ENCODE peak calls at places on chromosomes 16 and 17, in ten cellular contexts. E is AG04450, H is mucosa of descending colon, K is BJ, Z is OCI-LY7, T is HL-60, O is ascending aorta, Y is uterus, X is omental fat pad, F is GM23338. L is an unnamed sample.

GRCh38 chr17:42101513-42102292 is 3.4 kb upstream of the ZNF385C start:
- DNase-seq in E (peak; percentile 13), H (peak; percentile 63), K (no peak), Z (peak; percentile 68), T (peak; percentile 70), O (peak; percentile 87), Y (peak; percentile 59), X (peak; percentile 86), F (peak; percentile 88), L (no peak)

GRCh38 chr17:48262982-48263586 is 155.5 kb downstream of the SNX11 start:
- DNase-seq in E (no peak), H (no peak), K (no peak), Z (peak; percentile 33), T (no peak), O (no peak), Y (no peak), X (no peak), F (no peak), L (no peak)

GRCh38 chr16:31876955-31877828 is 3.6 kb downstream of the ZNF267 start:
- DNase-seq in E (peak; percentile 72), H (no peak), K (peak; percentile 66), Z (no peak), T (no peak), O (no peak), Y (no peak), X (no peak), F (no peak), L (no peak)

GRCh38 chr16:70520612-70521297 is 2.6 kb downstream of the COG4 start:
- DNase-seq in E (no peak), H (no peak), K (no peak), Z (no peak), T (peak; percentile 43), O (no peak), Y (no peak), X (no peak), F (no peak), L (no peak)

GRCh38 chr17:68456529-68457167 is 648 bp downstream of the WIPI1 start:
- DNase-seq in E (peak; percentile 77), H (peak; percentile 89), K (peak; percentile 43), Z (no peak), T (peak; percentile 19), O (peak; percentile 93), Y (peak; percentile 77), X (peak; percentile 28), F (peak; percentile 93), L (no peak)

GRCh38 chr16:87042551-87043272 is 274.5 kb downstream of the C16orf95 start:
- DNase-seq in E (no peak), H (no peak), K (no peak), Z (no peak), T (no peak), O (no peak), Y (no peak), X (no peak), F (no peak), L (no peak)

GRCh38 chr16:11150190-11150589 is 105.8 kb downstream of the SOCS1 start:
- DNase-seq in E (no peak), H (no peak), K (no peak), Z (no peak), T (no peak), O (no peak), Y (no peak), X (no peak), F (no peak), L (peak; percentile 29)

GRCh38 chr17:2120550-2121335 is 65.8 kb downstream of the HIC1 start:
- DNase-seq in E (no peak), H (no peak), K (peak; percentile 54), Z (no peak), T (peak; percentile 25), O (no peak), Y (no peak), X (no peak), F (no peak), L (no peak)

GRCh38 chr17:3911271-3912053 is 4.8 kb downstream of the P2RX1 start:
- DNase-seq in E (no peak), H (peak; percentile 87), K (no peak), Z (peak; percentile 98), T (peak; percentile 73), O (no peak), Y (no peak), X (no peak), F (peak; percentile 55), L (no peak)

GRCh38 chr16:20886320-20886719 is 13.8 kb downstream of the DCUN1D3 start:
- DNase-seq in E (no peak), H (no peak), K (no peak), Z (no peak), T (no peak), O (no peak), Y (no peak), X (no peak), F (no peak), L (no peak)

GRCh38 chr16:2244926-2245795 is 6.2 kb downstream of the ECI1 start:
- DNase-seq in E (no peak), H (no peak), K (no peak), Z (no peak), T (no peak), O (no peak), Y (no peak), X (no peak), F (no peak), L (no peak)

GRCh38 chr17:58262149-58262548 is 18.6 kb downstream of the MPO start:
- DNase-seq in E (no peak), H (no peak), K (no peak), Z (no peak), T (no peak), O (peak; percentile 12), Y (no peak), X (no peak), F (no peak), L (no peak)

GRCh38 chr17:78241277-78242023 is 10.0 kb downstream of the TMEM235 start:
- DNase-seq in E (peak; percentile 32), H (no peak), K (no peak), Z (peak; percentile 85), T (no peak), O (no peak), Y (no peak), X (no peak), F (peak; percentile 73), L (no peak)

DNA sequence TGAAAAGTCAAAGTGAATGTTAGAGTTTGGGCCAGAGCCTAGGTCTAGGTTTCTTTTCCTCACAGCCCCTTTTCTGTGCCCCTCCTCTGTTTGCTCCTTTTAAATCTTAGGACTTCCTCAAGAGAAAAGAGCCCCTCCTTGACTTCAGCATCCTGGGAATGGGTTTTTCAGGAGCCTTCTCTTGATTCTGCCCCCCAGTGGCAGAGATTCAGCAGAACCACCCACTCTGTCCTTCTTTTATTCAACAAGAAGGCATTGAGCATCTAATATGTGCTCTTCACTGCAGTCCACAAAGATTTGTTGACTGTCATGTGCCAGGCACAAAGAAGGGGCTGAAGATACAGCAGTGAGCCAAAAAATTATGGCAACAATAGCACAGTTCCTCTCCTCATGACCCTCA is 270.8 kb upstream of the CDH5 start:
- DNase-seq in E (no peak), H (no peak), K (no peak), Z (no peak), T (no peak), O (no peak), Y (no peak), X (no peak), F (peak; percentile 48), L (no peak)
- TF ChIP-seq CTCF in E (peak; percentile 27), H (no peak), K (peak; percentile 21), Z (peak; percentile 48), T (no peak), O (no peak), Y (no peak), X (no peak), F (peak; percentile 60), L (peak; percentile 43)

DNA sequence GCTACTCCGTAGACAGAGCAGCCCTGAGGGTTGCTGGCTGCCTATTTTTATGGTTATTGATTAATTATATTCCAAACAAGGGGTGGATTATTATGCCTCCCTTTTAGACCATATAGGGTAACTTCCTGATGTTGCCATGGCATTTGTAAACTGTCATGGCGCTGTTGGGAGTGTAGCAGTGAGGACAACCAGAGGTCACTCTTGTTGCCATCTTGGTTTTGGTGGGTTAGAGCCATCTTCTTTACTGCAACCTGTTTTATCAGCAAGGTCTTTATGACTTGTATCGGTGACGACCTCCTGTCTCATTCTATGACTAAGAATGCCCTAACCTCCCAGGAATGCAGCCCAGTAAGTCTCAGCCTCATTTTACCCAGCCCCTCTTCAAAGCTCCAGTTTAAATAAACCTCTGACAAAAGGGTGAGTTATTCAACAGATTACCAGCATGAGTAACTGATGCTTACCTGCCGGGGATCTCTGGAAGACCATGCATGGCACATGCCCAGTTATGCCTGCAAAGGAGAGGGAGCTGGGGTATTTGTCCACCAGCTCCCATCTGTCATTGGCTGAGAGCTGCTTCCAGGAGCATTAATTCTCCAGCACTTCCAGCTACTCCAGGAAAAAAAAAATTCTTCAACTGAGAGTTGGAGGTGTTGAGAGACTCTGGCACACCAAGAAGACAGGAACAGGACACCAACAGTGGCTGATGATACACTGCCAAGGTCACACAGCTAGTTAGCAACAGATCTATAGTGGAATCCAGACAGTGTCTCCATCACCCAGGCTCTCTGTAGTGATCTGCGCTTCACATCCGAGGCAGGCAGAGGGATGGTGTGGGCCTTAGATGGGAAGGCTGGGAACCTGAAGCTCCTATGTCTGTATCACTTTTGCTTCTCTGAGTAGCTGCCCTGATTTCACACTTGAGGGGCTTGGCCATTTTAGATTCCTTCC is 36.6 kb upstream of the IL21R start:
- DNase-seq in E (peak; percentile 18), H (no peak), K (no peak), Z (no peak), T (no peak), O (no peak), Y (no peak), X (no peak), F (no peak), L (no peak)
- TF ChIP-seq CTCF in E (no peak), H (no peak), K (no peak), Z (no peak), T (no peak), O (no peak), Y (no peak), X (no peak), F (no peak), L (no peak)

DNA sequence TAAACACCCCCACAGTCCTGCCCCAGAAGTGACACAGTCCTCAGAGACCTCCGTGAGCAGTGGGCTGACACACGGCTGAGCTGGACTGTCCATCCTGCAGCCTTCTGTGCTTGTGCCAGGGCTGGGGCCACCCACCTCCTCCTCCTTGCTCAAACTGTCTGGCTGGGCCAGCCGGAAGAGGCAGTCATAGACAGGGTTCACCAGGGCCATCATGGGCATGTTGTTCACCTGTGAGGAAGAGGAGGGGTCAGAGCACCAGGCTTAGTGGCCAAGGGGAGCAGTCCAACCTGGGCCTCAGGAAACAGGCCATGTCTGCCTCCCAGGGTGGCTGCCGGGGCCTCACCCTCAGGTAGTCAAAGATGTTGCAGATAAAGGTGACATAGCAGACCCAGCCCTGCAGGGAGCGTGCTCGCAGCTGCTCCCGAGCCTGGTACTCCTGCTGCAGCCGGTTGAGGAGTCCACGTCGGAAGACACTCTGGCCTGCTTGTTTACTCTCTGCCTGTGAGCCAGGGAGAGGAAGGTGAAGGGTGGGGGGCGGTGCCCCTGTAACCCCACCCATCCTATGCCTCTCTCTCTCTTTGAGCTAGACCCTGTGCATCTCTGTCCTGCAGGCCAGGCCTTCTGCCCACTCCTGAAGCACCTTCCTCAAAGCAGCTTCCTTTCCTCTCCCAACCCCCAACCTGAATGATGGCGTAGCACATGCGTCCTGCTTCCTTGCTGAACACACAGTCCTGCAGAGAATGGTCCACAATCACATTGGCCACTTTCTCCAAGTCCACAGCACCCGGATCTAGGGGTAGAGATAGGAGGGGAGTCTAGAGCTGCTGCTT is 3.4 kb downstream of the MIF4GD start:
- DNase-seq in E (no peak), H (peak; percentile 77), K (no peak), Z (no peak), T (peak; percentile 73), O (no peak), Y (no peak), X (no peak), F (peak; percentile 89), L (no peak)
- TF ChIP-seq CTCF in E (no peak), H (no peak), K (no peak), Z (peak; percentile 29), T (no peak), O (no peak), Y (no peak), X (no peak), F (peak; percentile 37), L (no peak)

GRCh38 chr17:40331743-40332641 is 23.0 kb downstream of the RARA start:
- DNase-seq in E (no peak), H (peak; percentile 84), K (no peak), Z (no peak), T (no peak), O (peak; percentile 95), Y (peak; percentile 86), X (no peak), F (no peak), L (no peak)
- TF ChIP-seq CTCF in E (no peak), H (no peak), K (no peak), Z (no peak), T (no peak), O (no peak), Y (no peak), X (no peak), F (no peak), L (no peak)